ENCODE peak calls at places on chromosome 4, in four cellular contexts. One of them, this sample, is unnamed.

GRCh38 chr4:137688651-137689050 is 156.4 kb upstream of the PCDH18 start:
- DNase-seq in adrenal gland: no peak
- DNase-seq in HepG2: no peak
- DNase-seq in H54: no peak
- DNase-seq in this sample: no peak

GRCh38 chr4:79334783-79335182 is 8.9 kb upstream of the NAA11 start:
- DNase-seq in adrenal gland: no peak
- DNase-seq in HepG2: no peak
- DNase-seq in H54: no peak
- DNase-seq in this sample: no peak

GRCh38 chr4:55345980-55346850 is at the start of gene SRD5A3:
- DNase-seq in adrenal gland: peak
- DNase-seq in HepG2: peak
- DNase-seq in H54: peak
- DNase-seq in this sample: peak

GRCh38 chr4:152815078-152815477 is 35.3 kb downstream of the ARFIP1 start:
- DNase-seq in adrenal gland: no peak
- DNase-seq in HepG2: peak
- DNase-seq in H54: no peak
- DNase-seq in this sample: no peak

GRCh38 chr4:112519689-112520597 is 4.0 kb upstream of the NEUROG2 start:
- DNase-seq in adrenal gland: no peak
- DNase-seq in HepG2: no peak
- DNase-seq in H54: no peak
- DNase-seq in this sample: peak

GRCh38 chr4:153119626-153120025 is 84.6 kb upstream of the TRIM2 start:
- DNase-seq in adrenal gland: no peak
- DNase-seq in HepG2: no peak
- DNase-seq in H54: no peak
- DNase-seq in this sample: no peak

GRCh38 chr4:6942238-6942800 is 32.7 kb downstream of the TBC1D14 start:
- DNase-seq in adrenal gland: no peak
- DNase-seq in HepG2: no peak
- DNase-seq in H54: peak
- DNase-seq in this sample: peak

GRCh38 chr4:11158971-11159370 is 269.7 kb downstream of the HS3ST1 start:
- DNase-seq in adrenal gland: no peak
- DNase-seq in HepG2: no peak
- DNase-seq in H54: no peak
- DNase-seq in this sample: no peak

GRCh38 chr4:175246941-175247340 is 328.8 kb downstream of the ADAM29 start:
- DNase-seq in adrenal gland: no peak
- DNase-seq in HepG2: no peak
- DNase-seq in H54: no peak
- DNase-seq in this sample: no peak

GRCh38 chr4:19945979-19946380 is 305.7 kb upstream of the SLIT2 start:
- DNase-seq in adrenal gland: no peak
- DNase-seq in HepG2: no peak
- DNase-seq in H54: no peak
- DNase-seq in this sample: no peak

GRCh38 chr4:7075962-7076693 is 8.3 kb upstream of the GRPEL1 start:
- DNase-seq in adrenal gland: no peak
- DNase-seq in HepG2: peak
- DNase-seq in H54: no peak
- DNase-seq in this sample: no peak

GRCh38 chr4:186820371-186820990 is 96.8 kb upstream of the FAT1 start:
- DNase-seq in adrenal gland: peak
- DNase-seq in HepG2: no peak
- DNase-seq in H54: no peak
- DNase-seq in this sample: no peak

GRCh38 chr4:139763668-139764067 is 98.0 kb downstream of the MGST2 start:
- DNase-seq in adrenal gland: no peak
- DNase-seq in HepG2: no peak
- DNase-seq in H54: no peak
- DNase-seq in this sample: no peak

GRCh38 chr4:156672492-156672891 is 299.1 kb downstream of the PDGFC start:
- DNase-seq in adrenal gland: no peak
- DNase-seq in HepG2: no peak
- DNase-seq in H54: no peak
- DNase-seq in this sample: no peak

GRCh38 chr4:54226399-54227260 is 2.5 kb upstream of the PDGFRA start:
- DNase-seq in adrenal gland: peak
- DNase-seq in HepG2: no peak
- DNase-seq in H54: no peak
- DNase-seq in this sample: no peak

GRCh38 chr4:172992648-172993356 is 175.8 kb upstream of the GALNT7 start:
- DNase-seq in adrenal gland: no peak
- DNase-seq in HepG2: no peak
- DNase-seq in H54: no peak
- DNase-seq in this sample: peak

GRCh38 chr4:104966349-104967033 is 180.2 kb upstream of the TET2 start:
- DNase-seq in adrenal gland: no peak
- DNase-seq in HepG2: no peak
- DNase-seq in H54: no peak
- DNase-seq in this sample: no peak

GRCh38 chr4:55887594-55887993 is 34.1 kb downstream of the EXOC1 start:
- DNase-seq in adrenal gland: no peak
- DNase-seq in HepG2: no peak
- DNase-seq in H54: no peak
- DNase-seq in this sample: no peak

GRCh38 chr4:124423160-124423559 is 289.4 kb downstream of the ANKRD50 start:
- DNase-seq in adrenal gland: no peak
- DNase-seq in HepG2: no peak
- DNase-seq in H54: no peak
- DNase-seq in this sample: no peak

GRCh38 chr4:75345436-75345835 is 168.8 kb downstream of the RCHY1 start:
- DNase-seq in adrenal gland: no peak
- DNase-seq in HepG2: no peak
- DNase-seq in H54: no peak
- DNase-seq in this sample: no peak

DNA sequence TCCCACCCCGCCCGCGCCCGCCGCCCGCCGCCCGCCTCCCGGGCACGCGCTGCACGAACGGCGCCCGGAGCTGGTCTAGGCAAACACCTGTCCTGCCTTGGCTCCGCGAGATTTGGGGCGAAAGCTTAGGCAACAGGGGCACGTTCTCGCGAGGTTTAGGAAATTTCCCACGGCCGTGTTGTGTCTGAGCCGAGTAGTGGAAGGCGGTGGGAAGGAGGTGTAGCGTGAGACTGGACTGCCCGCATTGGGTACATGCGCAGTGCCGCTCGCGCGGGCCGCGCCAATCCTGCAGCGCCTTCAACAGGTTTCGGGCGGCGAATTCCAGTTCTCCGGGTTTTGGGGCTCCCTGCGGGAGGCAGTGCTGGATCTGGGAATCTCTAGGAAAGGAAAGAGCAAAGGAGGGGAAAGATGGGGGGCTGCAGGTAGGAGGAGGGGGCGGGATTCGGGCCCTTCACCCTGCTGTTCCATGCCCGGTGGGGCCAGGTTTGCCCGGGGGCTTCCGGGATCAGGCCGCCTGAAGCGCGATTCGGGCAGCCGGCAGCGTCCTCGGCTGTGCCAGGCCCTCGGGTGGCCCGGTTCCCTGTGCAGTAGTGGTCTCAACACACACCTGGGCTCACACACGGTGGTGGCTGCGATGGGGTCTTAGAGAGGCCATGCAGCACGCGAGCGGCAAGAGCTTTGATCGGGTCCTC is 1.2 kb upstream of the RBPJ start:
- DNase-seq in adrenal gland: peak
- DNase-seq in HepG2: peak
- DNase-seq in H54: peak
- DNase-seq in this sample: peak
- TF ChIP-seq POLR2A in adrenal gland: peak
- TF ChIP-seq POLR2A in HepG2: peak
- TF ChIP-seq POLR2A in H54: no peak
- TF ChIP-seq POLR2A in this sample: peak

GRCh38 chr4:42519803-42520417 is 122.6 kb downstream of the SHISA3 start:
- DNase-seq in adrenal gland: peak
- DNase-seq in HepG2: peak
- DNase-seq in H54: no peak
- DNase-seq in this sample: peak
- TF ChIP-seq POLR2A in adrenal gland: no peak
- TF ChIP-seq POLR2A in HepG2: no peak
- TF ChIP-seq POLR2A in H54: no peak
- TF ChIP-seq POLR2A in this sample: no peak

GRCh38 chr4:26462874-26463273 is 27.4 kb downstream of the CCKAR start:
- DNase-seq in adrenal gland: no peak
- DNase-seq in HepG2: no peak
- DNase-seq in H54: no peak
- DNase-seq in this sample: no peak
- TF ChIP-seq POLR2A in adrenal gland: no peak
- TF ChIP-seq POLR2A in HepG2: no peak
- TF ChIP-seq POLR2A in H54: no peak
- TF ChIP-seq POLR2A in this sample: no peak

GRCh38 chr4:184196730-184197355 is 20.8 kb downstream of the ENPP6 start:
- DNase-seq in adrenal gland: no peak
- DNase-seq in HepG2: no peak
- DNase-seq in H54: no peak
- DNase-seq in this sample: no peak

GRCh38 chr4:184191267-184191666 is 26.4 kb downstream of the ENPP6 start:
- DNase-seq in adrenal gland: no peak
- DNase-seq in HepG2: no peak
- DNase-seq in H54: no peak
- DNase-seq in this sample: no peak

GRCh38 chr4:184192933-184193332 is 24.7 kb downstream of the ENPP6 start:
- DNase-seq in adrenal gland: no peak
- DNase-seq in HepG2: no peak
- DNase-seq in H54: no peak
- DNase-seq in this sample: no peak

GRCh38 chr4:184190711-184191110 is 27.0 kb downstream of the ENPP6 start:
- DNase-seq in adrenal gland: no peak
- DNase-seq in HepG2: no peak
- DNase-seq in H54: no peak
- DNase-seq in this sample: no peak

GRCh38 chr4:184193556-184194525 is 23.8 kb downstream of the ENPP6 start:
- DNase-seq in adrenal gland: no peak
- DNase-seq in HepG2: no peak
- DNase-seq in H54: no peak
- DNase-seq in this sample: no peak
- TF ChIP-seq POLR2A in adrenal gland: no peak
- TF ChIP-seq POLR2A in HepG2: no peak
- TF ChIP-seq POLR2A in H54: no peak
- TF ChIP-seq POLR2A in this sample: no peak